ENCODE peak calls at places on chromosomes 2 and 18, in six cellular contexts. Z, L, O, M, P and U are unnamed samples.

GRCh38 chr2:16140771-16141640 is 200.7 kb downstream of the MYCN start:
- DNase-seq in Z (no peak), L (no peak), O (no peak), M (no peak), P (no peak), U (no peak)

GRCh38 chr2:197517150-197517549 is 1.3 kb downstream of the MOB4 start:
- DNase-seq in Z (no peak), L (no peak), O (no peak), M (no peak), P (no peak), U (no peak)

GRCh38 chr2:177298191-177298590 is 33.7 kb upstream of the NFE2L2 start:
- DNase-seq in Z (no peak), L (no peak), O (no peak), M (no peak), P (no peak), U (no peak)

GRCh38 chr2:209591021-209591420 is 167.2 kb downstream of the MAP2 start:
- DNase-seq in Z (no peak), L (no peak), O (no peak), M (no peak), P (no peak), U (no peak)

GRCh38 chr2:218832520-218832919 is 917 bp upstream of the PRKAG3 start:
- DNase-seq in Z (no peak), L (no peak), O (no peak), M (no peak), P (no peak), U (no peak)

GRCh38 chr2:27237341-27237945 is 20.3 kb downstream of the CAD start:
- DNase-seq in Z (no peak), L (no peak), O (no peak), M (no peak), P (no peak), U (no peak)

GRCh38 chr18:75269140-75269676 is 58.6 kb downstream of the TSHZ1 start:
- DNase-seq in Z (no peak), L (peak; percentile 58), O (no peak), M (no peak), P (no peak), U (no peak)

GRCh38 chr18:24731981-24732380 is 271.5 kb downstream of the HRH4 start:
- DNase-seq in Z (no peak), L (no peak), O (no peak), M (no peak), P (no peak), U (no peak)